ENCODE peak calls at places on chromosomes 12 and 14, in five cellular contexts. One of them, this sample, is unnamed.
A peak's percentile ranks its signal among the peaks of the same experiment; 100 is the strongest.

GRCh38 chr14:50062438-50063039 is 53.8 kb downstream of the VCPKMT start:
- DNase-seq in EL: peak; percentile 75
- DNase-seq in lower lobe of right lung: no peak
- DNase-seq in GM04504: no peak
- DNase-seq in RPMI8226: peak; percentile 28
- DNase-seq in this sample: peak; percentile 86

GRCh38 chr12:87427770-87428169 is 601.4 kb downstream of the C12orf50 start:
- DNase-seq in RPMI8226: no peak
- DNase-seq in GM04504: no peak
- DNase-seq in EL: no peak
- DNase-seq in lower lobe of right lung: no peak
- DNase-seq in this sample: no peak

GRCh38 chr12:56715798-56716197 is 9.3 kb downstream of the NACA start:
- DNase-seq in GM04504: no peak
- DNase-seq in RPMI8226: no peak
- DNase-seq in lower lobe of right lung: no peak
- DNase-seq in EL: no peak
- DNase-seq in this sample: no peak

GRCh38 chr12:93080994-93081809 is 152.1 kb upstream of the EEA1 start:
- DNase-seq in EL: peak; percentile 67
- DNase-seq in GM04504: no peak
- DNase-seq in RPMI8226: no peak
- DNase-seq in lower lobe of right lung: no peak
- DNase-seq in this sample: peak; percentile 66

GRCh38 chr12:42588981-42589464 is 523 bp downstream of the PRICKLE1 start:
- DNase-seq in lower lobe of right lung: no peak
- DNase-seq in GM04504: no peak
- DNase-seq in EL: peak; percentile 53
- DNase-seq in RPMI8226: no peak
- DNase-seq in this sample: peak; percentile 32

GRCh38 chr12:75611041-75611440 is 99.6 kb upstream of the KRR1 start:
- DNase-seq in RPMI8226: no peak
- DNase-seq in EL: no peak
- DNase-seq in lower lobe of right lung: no peak
- DNase-seq in GM04504: no peak
- DNase-seq in this sample: no peak

GRCh38 chr12:78181544-78182162 is 351.0 kb downstream of the NAV3 start:
- DNase-seq in lower lobe of right lung: no peak
- DNase-seq in RPMI8226: peak; percentile 23
- DNase-seq in EL: peak; percentile 40
- DNase-seq in GM04504: no peak
- DNase-seq in this sample: no peak

GRCh38 chr14:102046337-102047278 is 40.2 kb downstream of the HSP90AA1 start:
- DNase-seq in GM04504: peak; percentile 62
- DNase-seq in lower lobe of right lung: peak; percentile 84
- DNase-seq in EL: no peak
- DNase-seq in RPMI8226: peak; percentile 15
- DNase-seq in this sample: peak; percentile 46

GRCh38 chr14:103723176-103724081 is 7.8 kb downstream of the ZFYVE21 start:
- DNase-seq in RPMI8226: no peak
- DNase-seq in GM04504: no peak
- DNase-seq in EL: no peak
- DNase-seq in lower lobe of right lung: no peak
- DNase-seq in this sample: no peak

GRCh38 chr12:98478606-98479005 is 36.8 kb upstream of the TMPO start:
- DNase-seq in RPMI8226: no peak
- DNase-seq in lower lobe of right lung: no peak
- DNase-seq in EL: no peak
- DNase-seq in GM04504: no peak
- DNase-seq in this sample: no peak

GRCh38 chr14:94612580-94613554 is 676 bp downstream of the SERPINA3 start:
- DNase-seq in lower lobe of right lung: no peak
- DNase-seq in RPMI8226: no peak
- DNase-seq in EL: no peak
- DNase-seq in GM04504: no peak
- DNase-seq in this sample: no peak

GRCh38 chr12:52243774-52244614 is 11.0 kb downstream of the KRT7 start:
- DNase-seq in lower lobe of right lung: peak; percentile 87
- DNase-seq in GM04504: peak; percentile 90
- DNase-seq in RPMI8226: peak; percentile 98
- DNase-seq in EL: peak; percentile 96
- DNase-seq in this sample: peak; percentile 88

GRCh38 chr12:113242560-113242959 is 21.3 kb downstream of the TPCN1 start:
- DNase-seq in RPMI8226: no peak
- DNase-seq in EL: peak; percentile 47
- DNase-seq in GM04504: no peak
- DNase-seq in lower lobe of right lung: no peak
- DNase-seq in this sample: no peak

GRCh38 chr12:120357104-120357503 is 11.9 kb downstream of the MSI1 start:
- DNase-seq in RPMI8226: no peak
- DNase-seq in GM04504: no peak
- DNase-seq in lower lobe of right lung: no peak
- DNase-seq in EL: no peak
- DNase-seq in this sample: no peak

GRCh38 chr14:88667555-88668273 is 104.9 kb downstream of the ZC3H14 start:
- DNase-seq in EL: peak; percentile 75
- DNase-seq in GM04504: peak; percentile 38
- DNase-seq in lower lobe of right lung: no peak
- DNase-seq in RPMI8226: peak; percentile 60
- DNase-seq in this sample: peak; percentile 72

GRCh38 chr12:106065506-106065905 is 73.2 kb downstream of the NUAK1 start:
- DNase-seq in EL: no peak
- DNase-seq in GM04504: no peak
- DNase-seq in lower lobe of right lung: no peak
- DNase-seq in RPMI8226: no peak
- DNase-seq in this sample: no peak

This sample was measured in LHCN-M2.